ENCODE peak calls at places on chromosomes 7 and 10, in six cellular contexts. R, H, D, O, L and P are unnamed samples.
A peak's percentile ranks its signal among the peaks of the same experiment; 100 is the strongest.

GRCh38 chr7:5701085-5701914 is 80.2 kb downstream of the RNF216 start:
- DNase-seq in O (peak; percentile 51), D (no peak), L (peak; percentile 66), R (no peak), H (no peak), P (peak; percentile 26)

GRCh38 chr7:2523461-2523905 is 3.9 kb downstream of the LFNG start:
- DNase-seq in L (no peak), H (no peak), O (no peak), D (no peak), R (no peak), P (no peak)

GRCh38 chr10:97534746-97535367 is 36.1 kb downstream of the UBTD1 start:
- DNase-seq in H (peak; percentile 66), L (no peak), R (no peak), D (no peak), O (no peak), P (peak; percentile 75)

GRCh38 chr10:101774589-101775272 is 1.2 kb downstream of the FGF8 start:
- DNase-seq in O (no peak), L (no peak), D (no peak), H (no peak), R (no peak), P (no peak)

GRCh38 chr10:112562803-112563663 is 116.0 kb downstream of the VTI1A start:
- DNase-seq in R (no peak), D (peak; percentile 36), L (peak; percentile 43), O (no peak), H (no peak), P (no peak)

GRCh38 chr7:95749515-95749914 is 22.8 kb upstream of the DYNC1I1 start:
- DNase-seq in D (no peak), O (no peak), R (no peak), H (no peak), L (no peak), P (no peak)

GRCh38 chr10:80599424-80599847 is 61.7 kb downstream of the SH2D4B start:
- DNase-seq in L (peak; percentile 22), O (no peak), R (peak; percentile 36), H (peak; percentile 8), D (peak; percentile 36), P (peak; percentile 73)

GRCh38 chr10:125815764-125816163 is 7.3 kb downstream of the UROS start:
- DNase-seq in L (no peak), O (no peak), D (no peak), R (no peak), H (no peak), P (no peak)

GRCh38 chr7:110839866-110840265 is 251.1 kb upstream of the LRRN3 start:
- DNase-seq in H (peak; percentile 65), D (peak; percentile 76), O (no peak), L (peak; percentile 64), R (peak; percentile 21), P (no peak)

GRCh38 chr10:31061941-31062340 is 30.3 kb upstream of the ZNF438 start:
- DNase-seq in R (no peak), H (no peak), O (no peak), L (no peak), D (no peak), P (no peak)

GRCh38 chr7:4406288-4407058 is 275.6 kb upstream of the FOXK1 start:
- DNase-seq in D (no peak), O (no peak), H (no peak), L (no peak), R (no peak), P (no peak)

GRCh38 chr7:23184709-23185354 is 3.0 kb downstream of the NUP42 start:
- DNase-seq in R (no peak), D (peak; percentile 57), O (no peak), L (peak; percentile 51), H (peak; percentile 81), P (no peak)

GRCh38 chr7:6496842-6497636 is 49.3 kb upstream of the DAGLB start:
- DNase-seq in D (no peak), R (no peak), O (no peak), H (no peak), L (no peak), P (no peak)

GRCh38 chr7:22393825-22394458 is 37.0 kb upstream of the RAPGEF5 start:
- DNase-seq in D (no peak), O (no peak), R (no peak), H (peak; percentile 74), L (peak; percentile 48), P (no peak)

GRCh38 chr10:118993214-118993613 is 36.3 kb upstream of the NANOS1 start:
- DNase-seq in D (no peak), R (no peak), O (no peak), L (no peak), H (no peak), P (no peak)

GRCh38 chr7:48246073-48246472 is 74.8 kb downstream of the ABCA13 start:
- DNase-seq in L (peak; percentile 9), O (no peak), H (no peak), R (no peak), D (no peak), P (no peak)

GRCh38 chr10:6232225-6232807 is 29.6 kb downstream of the PFKFB3 start:
- DNase-seq in D (no peak), O (no peak), L (no peak), H (no peak), R (no peak), P (no peak)

GRCh38 chr10:22259280-22259679 is 41.5 kb upstream of the EBLN1 start:
- DNase-seq in L (no peak), R (no peak), H (peak; percentile 18), O (no peak), D (peak; percentile 20), P (peak; percentile 39)

GRCh38 chr7:159032753-159033472 is 111.8 kb downstream of the VIPR2 start:
- DNase-seq in D (no peak), O (no peak), L (no peak), H (no peak), R (no peak), P (no peak)

GRCh38 chr7:103009466-103010219 is 65.0 kb downstream of the FBXL13 start:
- DNase-seq in H (no peak), R (no peak), L (no peak), O (peak; percentile 65), D (no peak), P (no peak)

GRCh38 chr10:35565602-35566061 is 39.5 kb upstream of the GJD4 start:
- DNase-seq in O (no peak), R (peak; percentile 29), H (peak; percentile 59), D (no peak), L (peak; percentile 71), P (no peak)

GRCh38 chr10:15896654-15897053 is 36.3 kb upstream of the MINDY3 start:
- DNase-seq in L (no peak), O (no peak), D (no peak), H (no peak), R (no peak), P (no peak)

GRCh38 chr10:15897282-15897681 is 37.0 kb upstream of the MINDY3 start:
- DNase-seq in H (peak; percentile 12), O (no peak), R (no peak), L (peak; percentile 33), D (no peak), P (no peak)

GRCh38 chr10:15901889-15902288 is 41.6 kb upstream of the MINDY3 start:
- DNase-seq in R (no peak), H (no peak), L (no peak), D (no peak), O (no peak), P (no peak)

GRCh38 chr10:15898046-15898445 is 37.7 kb upstream of the MINDY3 start:
- DNase-seq in H (peak; percentile 22), L (peak; percentile 8), R (no peak), D (peak; percentile 7), O (no peak), P (no peak)
- TF ChIP-seq CTCF in H (no peak), L (peak; percentile 17), R (peak; percentile 23), D (peak; percentile 28), O (peak; percentile 42), P (peak; percentile 16)

GRCh38 chr7:141460781-141461715 is 90.2 kb upstream of the AGK start:
- DNase-seq in R (no peak), H (no peak), O (no peak), D (peak; percentile 2), L (no peak), P (no peak)
- TF ChIP-seq CTCF in R (no peak), H (no peak), O (no peak), D (no peak), L (no peak), P (no peak)

GRCh38 chr7:33673029-33673700 is 232.2 kb upstream of the BMPER start:
- DNase-seq in O (no peak), H (no peak), L (no peak), D (no peak), R (no peak), P (no peak)
- TF ChIP-seq CTCF in O (no peak), H (no peak), L (no peak), D (no peak), R (no peak), P (no peak)

GRCh38 chr10:60429084-60429849 is 39.6 kb upstream of the ANK3 start:
- DNase-seq in D (peak; percentile 24), O (no peak), R (peak; percentile 17), L (peak; percentile 43), H (no peak), P (no peak)

GRCh38 chr10:60430017-60430416 is 40.3 kb upstream of the ANK3 start:
- DNase-seq in L (peak; percentile 82), D (peak; percentile 78), R (no peak), O (no peak), H (peak; percentile 91), P (no peak)

GRCh38 chr10:60433684-60434083 is 44.0 kb upstream of the ANK3 start:
- DNase-seq in O (no peak), R (no peak), D (peak; percentile 89), L (peak; percentile 86), H (peak; percentile 94), P (no peak)

GRCh38 chr10:60430836-60431597 is 41.3 kb upstream of the ANK3 start:
- DNase-seq in L (peak; percentile 26), R (no peak), H (no peak), O (no peak), D (peak; percentile 50), P (no peak)

DNA sequence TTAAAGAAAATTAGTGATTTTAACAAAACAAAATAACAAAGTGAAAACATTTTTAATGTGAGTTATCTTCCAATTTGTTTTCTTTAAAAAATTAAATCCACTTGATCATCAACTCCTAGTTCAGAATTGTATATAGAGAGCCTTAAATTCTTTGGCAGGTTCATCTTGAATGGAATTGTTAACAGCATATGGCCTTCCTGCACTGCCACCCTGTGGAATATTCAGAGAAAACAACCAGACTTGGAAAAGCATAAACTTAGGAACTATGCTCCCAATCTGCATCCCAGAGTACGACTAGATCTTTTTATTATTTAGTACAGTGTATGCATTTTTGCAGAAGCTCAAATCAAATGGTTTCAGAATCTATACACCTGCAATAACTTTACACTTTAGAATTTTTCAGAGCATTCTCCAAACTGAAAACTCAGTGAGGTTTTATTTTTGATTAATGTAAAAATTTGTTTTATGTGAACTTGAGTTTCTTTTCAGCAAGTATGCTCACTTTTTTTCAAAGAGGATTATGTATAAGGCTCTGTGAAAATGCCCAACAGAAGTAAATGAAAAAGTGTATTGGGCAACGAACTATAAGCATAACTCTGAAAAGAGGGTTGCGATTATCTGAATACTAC is 44.9 kb upstream of the ANK3 start:
- DNase-seq in H (peak; percentile 80), L (peak; percentile 74), D (peak; percentile 80), O (peak; percentile 48), R (no peak), P (peak; percentile 32)
- TF ChIP-seq CTCF in H (peak; percentile 56), L (peak; percentile 87), D (peak; percentile 60), O (peak; percentile 77), R (peak; percentile 74), P (peak; percentile 65)

GRCh38 chr7:26860361-26860760 is 4.0 kb downstream of the SKAP2 start:
- DNase-seq in D (peak; percentile 37), R (no peak), O (no peak), L (no peak), H (peak; percentile 14), P (no peak)
- TF ChIP-seq CTCF in D (no peak), R (no peak), O (no peak), L (no peak), H (no peak), P (no peak)